ENCODE peak calls at places on chromosomes 3 and 15, in ten cellular contexts. B is coronary artery, U is heart right ventricle, O is breast epithelium, J is HFFc6, Q is GM20000, K is MCF 10A, F is stomach, H is brain microvascular endothelial cell, D is pancreas. I is an unnamed sample.

GRCh38 chr3:15272431-15273196 is 59.8 kb downstream of the SH3BP5 start:
- DNase-seq in B (peak; percentile 73), U (no peak), O (no peak), J (no peak), Q (no peak), K (peak; percentile 37), F (no peak), H (no peak), D (no peak), I (no peak)

GRCh38 chr3:158652463-158652862 is 8.1 kb downstream of the GFM1 start:
- DNase-seq in B (no peak), U (no peak), O (no peak), J (no peak), Q (no peak), K (no peak), F (no peak), H (no peak), D (no peak), I (no peak)

GRCh38 chr3:132231633-132232032 is 85.6 kb upstream of the ACP3 start:
- DNase-seq in B (no peak), U (no peak), O (no peak), J (peak; percentile 71), Q (no peak), K (peak; percentile 27), F (no peak), H (peak; percentile 82), D (no peak), I (no peak)

GRCh38 chr3:185052631-185053030 is 100.2 kb downstream of the C3orf70 start:
- DNase-seq in B (no peak), U (no peak), O (no peak), J (no peak), Q (no peak), K (no peak), F (no peak), H (no peak), D (no peak), I (no peak)

GRCh38 chr15:99745687-99746086 is 12.4 kb upstream of the LYSMD4 start:
- DNase-seq in B (no peak), U (no peak), O (no peak), J (no peak), Q (no peak), K (no peak), F (no peak), H (no peak), D (no peak), I (no peak)

GRCh38 chr3:87332789-87333188 is 56.4 kb upstream of the POU1F1 start:
- DNase-seq in B (no peak), U (no peak), O (no peak), J (no peak), Q (no peak), K (no peak), F (no peak), H (no peak), D (no peak), I (no peak)

GRCh38 chr3:4882548-4882947 is 96.7 kb upstream of the BHLHE40 start:
- DNase-seq in B (no peak), U (no peak), O (no peak), J (no peak), Q (no peak), K (no peak), F (no peak), H (no peak), D (no peak), I (no peak)

GRCh38 chr3:39907981-39908380 is 98.6 kb downstream of the MYRIP start:
- DNase-seq in B (no peak), U (peak; percentile 13), O (no peak), J (peak; percentile 11), Q (no peak), K (no peak), F (no peak), H (no peak), D (peak; percentile 13), I (no peak)

GRCh38 chr15:36483409-36483808 is 96.0 kb upstream of the CDIN1 start:
- DNase-seq in B (no peak), U (no peak), O (no peak), J (no peak), Q (no peak), K (no peak), F (no peak), H (no peak), D (no peak), I (no peak)

GRCh38 chr3:123740391-123740822 is 143.7 kb downstream of the MYLK start:
- DNase-seq in B (no peak), U (peak; percentile 36), O (no peak), J (no peak), Q (no peak), K (no peak), F (no peak), H (no peak), D (no peak), I (no peak)

GRCh38 chr3:193883551-193883950 is 252.4 kb upstream of the HES1 start:
- DNase-seq in B (no peak), U (no peak), O (no peak), J (no peak), Q (no peak), K (peak; percentile 82), F (no peak), H (no peak), D (no peak), I (no peak)

GRCh38 chr3:159775372-159775961 is 213.2 kb upstream of the IL12A start:
- DNase-seq in B (no peak), U (peak; percentile 31), O (peak; percentile 84), J (peak; percentile 61), Q (no peak), K (peak; percentile 80), F (no peak), H (peak; percentile 63), D (no peak), I (no peak)

GRCh38 chr3:165390171-165390570 is 194.0 kb upstream of the SLITRK3 start:
- DNase-seq in B (no peak), U (no peak), O (no peak), J (no peak), Q (no peak), K (no peak), F (no peak), H (no peak), D (no peak), I (no peak)

GRCh38 chr3:109702252-109702651 is 364.9 kb upstream of the DPPA4 start:
- DNase-seq in B (no peak), U (no peak), O (no peak), J (no peak), Q (peak; percentile 6), K (peak; percentile 44), F (no peak), H (peak; percentile 88), D (no peak), I (no peak)

GRCh38 chr3:197912770-197913476 is 37.1 kb upstream of the RPL35A start:
- DNase-seq in B (no peak), U (no peak), O (no peak), J (no peak), Q (no peak), K (no peak), F (no peak), H (peak; percentile 3), D (no peak), I (no peak)

GRCh38 chr3:44568561-44568960 is 13.6 kb downstream of the ZKSCAN7 start:
- DNase-seq in B (no peak), U (no peak), O (no peak), J (peak; percentile 7), Q (no peak), K (no peak), F (no peak), H (peak; percentile 70), D (no peak), I (no peak)

GRCh38 chr3:171465768-171466167 is 5.6 kb upstream of the TNIK start:
- DNase-seq in B (no peak), U (no peak), O (no peak), J (no peak), Q (no peak), K (no peak), F (no peak), H (no peak), D (no peak), I (no peak)

DNA sequence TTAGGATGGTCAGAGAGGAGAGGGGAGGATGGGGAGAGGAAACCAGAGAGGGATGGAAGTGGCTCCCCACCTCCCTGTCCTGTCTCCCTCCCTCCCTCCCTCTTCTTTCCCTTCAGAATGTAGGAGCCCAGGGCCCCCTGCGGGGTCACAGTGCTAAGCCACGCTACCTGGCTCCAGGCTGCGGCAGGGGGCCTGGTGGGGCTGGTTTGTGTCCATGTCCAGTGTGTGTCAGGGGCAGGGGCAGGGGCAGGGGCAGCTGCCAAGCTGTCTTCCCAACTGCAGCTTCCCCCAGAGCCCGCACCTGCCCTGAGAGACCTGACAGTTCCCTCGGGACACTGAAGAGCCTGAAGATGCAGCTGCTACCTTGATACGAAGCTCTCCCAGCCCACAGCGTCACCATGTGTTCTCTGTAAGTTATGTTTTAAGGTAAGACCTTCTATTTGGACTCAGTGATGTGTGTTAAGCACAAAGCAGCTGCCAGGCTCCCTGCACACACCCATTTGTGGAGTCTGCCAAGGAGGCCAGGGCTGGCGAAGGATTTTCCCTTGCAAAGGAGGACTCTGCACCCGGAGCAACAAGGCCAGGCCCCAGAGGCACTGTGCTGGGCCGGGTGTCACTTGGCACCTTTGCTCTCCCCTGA is 121.8 kb upstream of the SMAD3 start:
- DNase-seq in B (peak; percentile 62), U (no peak), O (no peak), J (no peak), Q (no peak), K (no peak), F (peak; percentile 42), H (no peak), D (no peak), I (no peak)
- TF ChIP-seq CTCF in B (no peak), U (no peak), O (no peak), J (no peak), Q (no peak), K (no peak), F (no peak), H (no peak), D (no peak), I (no peak)

GRCh38 chr3:99551520-99551919 is 86.9 kb upstream of the COL8A1 start:
- DNase-seq in B (no peak), U (no peak), O (no peak), J (no peak), Q (no peak), K (no peak), F (no peak), H (no peak), D (no peak), I (no peak)
- TF ChIP-seq CTCF in B (no peak), U (no peak), O (no peak), J (peak; percentile 66), Q (no peak), K (no peak), F (no peak), H (peak; percentile 53), D (no peak), I (no peak)

GRCh38 chr3:23698652-23699313 is 107.0 kb upstream of the UBE2E1 start:
- DNase-seq in B (no peak), U (no peak), O (no peak), J (no peak), Q (no peak), K (peak; percentile 20), F (no peak), H (no peak), D (no peak), I (no peak)
- TF ChIP-seq CTCF in B (no peak), U (no peak), O (no peak), J (no peak), Q (no peak), K (no peak), F (no peak), H (no peak), D (no peak), I (no peak)

DNA sequence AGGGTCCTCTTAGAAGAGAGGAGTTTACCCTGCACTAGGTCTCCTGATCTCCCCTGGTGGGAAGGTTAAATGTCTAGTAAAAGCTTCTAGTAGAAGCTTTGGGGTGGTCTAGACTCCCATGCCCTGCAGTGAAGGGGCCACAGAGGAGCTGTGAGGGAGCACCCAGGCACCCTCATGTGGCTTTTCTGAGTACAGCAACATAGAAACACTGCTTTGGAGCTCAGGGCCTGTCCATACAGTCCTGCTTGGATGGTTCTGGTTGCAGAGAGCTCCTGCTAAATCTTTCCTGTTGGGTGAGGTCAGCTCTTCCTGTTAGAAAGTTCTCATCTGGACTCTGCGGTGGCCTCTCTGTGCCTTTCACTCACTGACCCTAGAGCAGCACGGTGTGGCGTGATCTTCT is 47.8 kb downstream of the GPD1L start:
- DNase-seq in B (no peak), U (no peak), O (no peak), J (no peak), Q (no peak), K (no peak), F (no peak), H (no peak), D (no peak), I (no peak)
- TF ChIP-seq CTCF in B (no peak), U (no peak), O (no peak), J (peak; percentile 51), Q (no peak), K (no peak), F (no peak), H (peak; percentile 64), D (no peak), I (no peak)

I was measured in glutamatergic neuron.